ENCODE peak calls at places on chromosomes 12 and 14, in four cellular contexts. I, T, P and M are unnamed samples.

GRCh38 chr12:108772896-108773797 is 41.8 kb upstream of the CORO1C start:
- DNase-seq in P (no peak), I (no peak), T (no peak), M (no peak)

GRCh38 chr14:68506021-68506644 is 286.7 kb downstream of the ZFP36L1 start:
- DNase-seq in P (no peak), T (peak; percentile 79), I (no peak), M (no peak)

GRCh38 chr12:59040651-59041050 is 120.3 kb upstream of the LRIG3 start:
- DNase-seq in P (no peak), I (no peak), T (peak; percentile 61), M (no peak)

GRCh38 chr14:29576997-29577396 is 350.6 kb downstream of the PRKD1 start:
- DNase-seq in I (no peak), T (no peak), P (no peak), M (no peak)

GRCh38 chr12:103848132-103848531 is 7.1 kb upstream of the NT5DC3 start:
- DNase-seq in I (no peak), T (no peak), P (no peak), M (no peak)

GRCh38 chr12:15627995-15628945 is 160.9 kb downstream of the EPS8 start:
- DNase-seq in T (no peak), I (no peak), P (no peak), M (no peak)

GRCh38 chr12:121715862-121716435 is 3.4 kb downstream of the TMEM120B start:
- DNase-seq in T (no peak), I (no peak), P (no peak), M (no peak)

GRCh38 chr14:91745329-91745728 is 13.4 kb upstream of the CATSPERB start:
- DNase-seq in P (no peak), I (no peak), T (no peak), M (no peak)

GRCh38 chr12:88952543-88952942 is 372.3 kb upstream of the KITLG start:
- DNase-seq in I (peak; percentile 41), T (no peak), P (no peak), M (no peak)

GRCh38 chr14:77707355-77707723 is 484 bp downstream of the ALKBH1 start:
- DNase-seq in P (no peak), I (peak; percentile 54), T (no peak), M (no peak)

GRCh38 chr12:115522010-115522409 is 755.5 kb downstream of the MED13L start:
- DNase-seq in T (no peak), I (no peak), P (no peak), M (no peak)

GRCh38 chr12:2354151-2354991 is 301.6 kb downstream of the CACNA1C start:
- DNase-seq in T (no peak), P (no peak), I (no peak), M (no peak)

GRCh38 chr14:55698051-55698450 is 118.0 kb downstream of the KTN1 start:
- DNase-seq in T (no peak), P (no peak), I (peak; percentile 59), M (no peak)

GRCh38 chr12:122964439-122965257 is 1.6 kb downstream of the ABCB9 start:
- DNase-seq in P (no peak), I (no peak), T (no peak), M (no peak)

GRCh38 chr14:51240804-51241380 is 845 bp downstream of the TMX1 start:
- DNase-seq in P (no peak), T (no peak), I (no peak), M (no peak)

GRCh38 chr12:15829255-15829654 is 40.1 kb upstream of the EPS8 start:
- DNase-seq in I (no peak), T (no peak), P (no peak), M (no peak)

GRCh38 chr12:96421014-96421413 is 20.8 kb upstream of the CDK17 start:
- DNase-seq in I (no peak), T (no peak), P (no peak), M (no peak)

GRCh38 chr14:68211421-68211820 is 391.8 kb downstream of the RAD51B start:
- DNase-seq in P (no peak), T (no peak), I (no peak), M (no peak)

GRCh38 chr14:53630336-53630735 is 326.3 kb downstream of the BMP4 start:
- DNase-seq in P (no peak), I (no peak), T (no peak), M (no peak)

GRCh38 chr14:41476526-41476925 is 130.2 kb upstream of the LRFN5 start:
- DNase-seq in I (no peak), T (no peak), P (no peak), M (no peak)

GRCh38 chr12:85484387-85484786 is 204.4 kb downstream of the ALX1 start:
- DNase-seq in P (no peak), I (no peak), T (no peak), M (no peak)

GRCh38 chr12:109983432-109984142 is 12.6 kb downstream of the GIT2 start:
- DNase-seq in P (no peak), I (no peak), T (no peak), M (no peak)

GRCh38 chr12:51815571-51815970 is 32.9 kb downstream of the FIGNL2 start:
- DNase-seq in P (no peak), T (no peak), I (no peak), M (no peak)

GRCh38 chr12:3897400-3897910 is 24.3 kb upstream of the PARP11 start:
- DNase-seq in T (no peak), I (no peak), P (no peak), M (no peak)

GRCh38 chr12:106669216-106669615 is 86.4 kb downstream of the RFX4 start:
- DNase-seq in P (no peak), T (no peak), I (no peak), M (no peak)

GRCh38 chr12:40942326-40942725 is 245.8 kb upstream of the PDZRN4 start:
- DNase-seq in T (no peak), I (no peak), P (no peak), M (no peak)

GRCh38 chr12:40152783-40153383 is 47.0 kb upstream of the SLC2A13 start:
- DNase-seq in P (no peak), I (peak; percentile 59), T (peak; percentile 68), M (peak; percentile 64)

GRCh38 chr14:33846100-33846824 is 104.6 kb downstream of the EGLN3 start:
- DNase-seq in T (no peak), P (no peak), I (no peak), M (no peak)

GRCh38 chr14:101225116-101225728 is 321.7 kb upstream of the RTL1 start:
- DNase-seq in I (no peak), T (no peak), P (peak; percentile 67), M (no peak)

GRCh38 chr12:108820700-108821406 is 36.5 kb downstream of the SSH1 start:
- DNase-seq in I (no peak), T (no peak), P (no peak), M (peak; percentile 1)

GRCh38 chr14:33484264-33484663 is 466.6 kb downstream of the EGLN3 start:
- DNase-seq in P (no peak), I (no peak), T (no peak), M (no peak)

GRCh38 chr12:130951636-130952035 is 2.1 kb upstream of the ADGRD1 start:
- DNase-seq in T (no peak), I (no peak), P (no peak), M (no peak)

GRCh38 chr14:38254565-38255407 is 1.1 kb downstream of the CLEC14A start:
- DNase-seq in T (no peak), I (no peak), P (no peak), M (no peak)

GRCh38 chr12:6235499-6235898 is 35.3 kb downstream of the CD9 start:
- DNase-seq in T (peak; percentile 83), I (peak; percentile 88), P (no peak), M (no peak)
- TF ChIP-seq POLR2A in T (no peak), I (no peak), P (no peak), M (no peak)

GRCh38 chr14:65255583-65256443 is 153.5 kb upstream of the MAX start:
- DNase-seq in P (no peak), T (no peak), I (peak; percentile 88), M (no peak)
- H3K27ac ChIP-seq in P (no peak overlapping the region), T (no peak overlapping the region), I (peak overlapping the region; percentile 70), M (no peak overlapping the region)

DNA sequence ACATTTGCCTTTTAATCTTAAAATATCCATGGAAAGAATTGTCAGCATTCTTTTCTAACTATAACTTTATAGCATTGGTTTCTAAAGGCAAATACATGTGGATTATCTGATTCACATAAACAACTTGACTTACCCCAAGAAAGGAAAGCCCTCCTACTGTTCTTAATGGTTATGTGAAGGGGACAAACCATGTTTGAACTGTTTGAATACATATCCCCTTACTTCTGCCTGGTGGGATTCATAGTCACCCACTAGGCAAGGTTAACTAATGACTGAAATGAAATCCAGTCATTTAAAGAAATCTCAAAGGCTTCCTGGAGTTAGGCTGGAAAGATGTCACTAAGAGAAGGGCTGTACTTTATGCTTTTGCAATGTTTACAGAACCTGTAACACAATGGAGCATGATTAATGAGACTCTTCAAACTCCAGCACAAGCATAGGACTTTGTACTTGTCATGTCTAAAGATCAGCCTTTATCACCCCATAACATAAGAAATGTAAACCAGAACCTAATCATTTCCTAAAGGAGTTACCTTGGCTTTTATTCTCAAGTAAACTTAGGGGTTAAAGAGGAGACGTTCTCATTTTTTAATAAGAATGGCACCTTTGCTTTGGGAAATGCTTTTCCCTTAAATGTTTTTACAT is 10.2 kb upstream of the FLRT2 start:
- DNase-seq in P (no peak), I (no peak), T (no peak), M (no peak)
- TF ChIP-seq EP300 in P (no peak), I (no peak), T (no peak), M (no peak)

GRCh38 chr12:67069451-67070306 is 199.5 kb upstream of the CAND1 start:
- DNase-seq in T (no peak), I (peak; percentile 35), P (no peak), M (no peak)
- TF ChIP-seq POLR2A in T (no peak), I (no peak), P (no peak), M (no peak)

DNA sequence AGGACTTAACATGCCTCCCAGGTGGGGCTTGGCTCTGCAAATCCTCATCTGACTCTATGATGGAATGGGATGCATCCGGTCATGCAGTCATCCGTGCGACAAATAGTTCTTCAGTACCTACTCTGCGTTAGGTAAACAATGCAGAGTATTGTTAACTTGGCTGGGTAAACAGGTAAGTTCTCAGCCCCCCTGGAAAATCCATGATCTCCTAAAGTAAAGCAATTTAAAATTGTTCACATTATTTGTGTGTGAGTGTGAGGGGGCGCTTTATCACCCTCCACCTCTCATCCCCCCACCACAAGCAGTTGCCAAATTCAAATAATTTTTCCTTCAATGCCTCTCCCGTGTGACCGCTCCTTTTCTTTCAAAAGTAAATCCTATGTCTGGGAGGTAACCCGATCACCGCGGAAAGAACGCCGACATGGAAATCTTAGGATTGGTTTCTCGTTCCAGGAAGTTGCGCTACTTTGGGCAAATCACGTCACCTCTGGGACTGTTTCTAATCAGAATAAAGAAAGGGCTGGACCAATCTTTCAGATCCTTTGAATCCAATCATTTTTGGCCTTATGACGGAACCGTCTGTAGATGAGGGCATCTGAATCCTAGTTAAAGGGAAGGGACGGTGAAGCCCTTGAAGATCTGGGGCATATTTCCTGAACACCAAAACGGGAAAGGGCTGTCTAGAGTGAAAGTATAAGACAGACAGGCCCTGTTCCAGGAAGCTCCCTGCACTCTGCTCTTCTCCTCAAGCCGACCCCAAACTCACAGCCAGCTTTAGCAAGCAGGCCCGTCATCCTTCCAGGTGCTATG is 44.0 kb upstream of the SINHCAF start:
- DNase-seq in T (peak; percentile 66), P (no peak), I (peak; percentile 32), M (peak; percentile 31)
- H3K27ac ChIP-seq in T (no peak overlapping the region), P (peak overlapping the region; percentile 15), I (peak overlapping the region; percentile 83), M (no peak overlapping the region)

GRCh38 chr12:112419269-112420133 is 754 bp downstream of the PTPN11 start:
- DNase-seq in P (peak; percentile 87), T (peak; percentile 89), I (peak; percentile 61), M (peak; percentile 58)

GRCh38 chr12:112420740-112421139 is 2.0 kb downstream of the PTPN11 start:
- DNase-seq in P (no peak), I (no peak), T (no peak), M (no peak)

GRCh38 chr12:112418248-112418595 is 525 bp upstream of the PTPN11 start:
- DNase-seq in T (no peak), I (no peak), P (no peak), M (no peak)

GRCh38 chr12:112421363-112421762 is 2.6 kb downstream of the PTPN11 start:
- DNase-seq in T (no peak), I (no peak), P (no peak), M (no peak)

GRCh38 chr12:112418596-112419268 is at the start of gene PTPN11:
- DNase-seq in T (peak; percentile 93), I (peak; percentile 92), P (peak; percentile 94), M (peak; percentile 74)
- TF ChIP-seq EP300 in T (no peak), I (no peak), P (no peak), M (peak; percentile 94)